ENCODE peak calls at places on chromosome 7, in five cellular contexts. I is GM12878; M is CD4-positive, CD25-positive, alpha-beta regulatory T cell; D is SJSA1; C is GM23338. V is an unnamed sample. For H3K4me1, the result is how much of the 10 kb centered on the place peaks cover.

GRCh38 chr7:74355091-74355490 is 65.9 kb downstream of the CLIP2 start:
- DNase-seq in M (no peak), D (peak), C (no peak), I (no peak), V (peak)

GRCh38 chr7:28754027-28754426 is 204.1 kb downstream of the TRIL start:
- DNase-seq in I (no peak), D (no peak), C (no peak), M (no peak), V (peak)

GRCh38 chr7:149284343-149284742 is 22.3 kb downstream of the ZNF783 start:
- DNase-seq in C (peak), M (peak), D (no peak), I (no peak), V (no peak)

GRCh38 chr7:134328900-134329299 is 12.2 kb upstream of the SLC35B4 start:
- DNase-seq in C (no peak), M (no peak), D (no peak), I (no peak), V (no peak)

GRCh38 chr7:75565129-75565528 is 73.0 kb downstream of the SPDYE5 start:
- DNase-seq in M (peak), D (peak), C (peak), I (no peak), V (peak)

GRCh38 chr7:44891372-44891771 is 6.0 kb upstream of the PURB start:
- DNase-seq in C (no peak), I (no peak), M (peak), D (no peak), V (no peak)

GRCh38 chr7:47714669-47715607 is 133.0 kb upstream of the TNS3 start:
- DNase-seq in C (no peak), I (peak), M (no peak), D (no peak), V (no peak)

GRCh38 chr7:117117172-117117571 is 163.9 kb downstream of the ST7 start:
- DNase-seq in D (no peak), I (no peak), C (no peak), M (no peak), V (no peak)

GRCh38 chr7:25862993-25863726 is 288.8 kb upstream of the NFE2L3 start:
- DNase-seq in M (no peak), D (no peak), C (no peak), I (no peak), V (no peak)

GRCh38 chr7:103307487-103308231 is 10.4 kb downstream of the PMPCB start:
- DNase-seq in I (no peak), D (peak), C (no peak), M (no peak), V (no peak)

GRCh38 chr7:44145969-44146897 is 5.1 kb upstream of the MYL7 start:
- DNase-seq in M (peak), D (no peak), C (peak), I (no peak), V (peak)

GRCh38 chr7:85010306-85010705 is 176.6 kb downstream of the SEMA3D start:
- DNase-seq in M (no peak), I (no peak), D (no peak), C (no peak), V (no peak)

GRCh38 chr7:79713281-79713680 is 259.8 kb upstream of the MAGI2 start:
- DNase-seq in C (no peak), I (no peak), M (no peak), D (no peak), V (no peak)

GRCh38 chr7:110522751-110523200 is 568.2 kb upstream of the LRRN3 start:
- DNase-seq in D (peak), C (peak), M (no peak), I (no peak), V (peak)

GRCh38 chr7:18221377-18222290 is 194.0 kb upstream of the PRPS1L1 start:
- DNase-seq in C (no peak), M (no peak), I (no peak), D (no peak), V (peak)

GRCh38 chr7:132240821-132241422 is 335.3 kb downstream of the PLXNA4 start:
- DNase-seq in M (no peak), C (no peak), D (no peak), I (no peak), V (no peak)

GRCh38 chr7:42972703-42973500 is 40.7 kb downstream of the MRPL32 start:
- DNase-seq in I (no peak), M (peak), C (peak), D (peak), V (peak)

GRCh38 chr7:16978358-16979244 is 96.8 kb upstream of the AGR3 start:
- DNase-seq in D (peak), I (no peak), C (peak), M (no peak), V (peak)

DNA sequence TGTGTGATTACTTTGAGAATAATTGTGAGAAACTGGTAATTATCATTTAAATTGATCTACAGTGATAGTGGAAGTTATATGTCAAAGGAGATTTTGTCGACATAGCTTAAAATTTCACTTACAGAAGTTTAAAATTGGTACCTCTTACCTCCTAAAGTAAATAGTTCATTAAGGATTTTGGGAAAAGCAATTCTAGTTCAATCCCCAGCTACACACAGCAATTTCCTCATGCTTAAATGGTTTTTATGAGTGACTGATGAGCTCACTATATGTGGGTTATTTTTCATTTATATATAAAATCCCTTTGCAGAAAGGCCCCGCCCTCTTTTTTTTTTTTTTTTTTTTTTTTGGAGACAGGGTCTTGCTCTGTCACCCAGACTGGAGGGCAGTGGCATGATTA is 12.7 kb downstream of the KMT2E start:
- DNase-seq in C (no peak), I (no peak), D (no peak), M (no peak), V (no peak)
- H3K4me1 ChIP-seq in C (under half), I (under half), D (under half), M (half or more), V (under half)

GRCh38 chr7:11191574-11192220 is 218.0 kb downstream of the PHF14 start:
- DNase-seq in C (peak), I (no peak), D (no peak), M (no peak), V (no peak)
- H3K4me1 ChIP-seq in C (under half), I (under half), D (under half), M (under half), V (under half)

GRCh38 chr7:37411444-37412034 is 37.1 kb downstream of the ELMO1 start:
- DNase-seq in D (no peak), M (peak), C (no peak), I (no peak), V (no peak)
- H3K4me1 ChIP-seq in D (under half), M (under half), C (under half), I (under half), V (under half)

DNA sequence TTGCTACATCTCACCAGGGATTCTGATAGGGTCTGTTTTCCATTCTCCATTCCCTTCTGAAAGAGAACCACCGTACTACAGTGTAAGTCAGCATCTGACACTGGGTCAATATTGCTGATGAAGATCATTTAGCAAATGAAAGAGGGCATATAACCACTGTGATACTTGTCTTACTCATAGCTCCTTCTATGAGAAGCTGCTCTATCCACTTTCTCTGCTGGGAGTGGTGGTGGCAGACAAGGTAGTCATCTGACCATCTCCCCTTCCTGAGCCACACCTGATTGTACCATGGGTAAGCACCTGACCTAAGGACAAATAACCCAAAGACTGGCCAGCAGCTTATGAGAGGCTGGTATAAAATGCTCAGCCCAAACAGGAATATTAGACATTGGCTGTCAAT is 220.4 kb downstream of the DOCK4 start:
- DNase-seq in C (no peak), D (no peak), I (no peak), M (no peak), V (no peak)
- H3K4me1 ChIP-seq in C (under half), D (under half), I (under half), M (under half), V (under half)

GRCh38 chr7:135930565-135931423 is 46.4 kb downstream of the MTPN start:
- DNase-seq in M (no peak), D (peak), C (peak), I (no peak), V (no peak)

GRCh38 chr7:135936497-135937217 is 40.5 kb downstream of the MTPN start:
- DNase-seq in D (no peak), M (no peak), I (no peak), C (no peak), V (no peak)

GRCh38 chr7:135933509-135934188 is 43.5 kb downstream of the MTPN start:
- DNase-seq in C (no peak), M (no peak), D (no peak), I (no peak), V (peak)

GRCh38 chr7:135938086-135938485 is 39.1 kb downstream of the MTPN start:
- DNase-seq in M (no peak), I (no peak), D (no peak), C (no peak), V (no peak)

GRCh38 chr7:135934651-135935050 is 42.5 kb downstream of the MTPN start:
- DNase-seq in C (no peak), D (no peak), I (no peak), M (no peak), V (no peak)
- H3K4me1 ChIP-seq in C (under half), D (under half), I (under half), M (under half), V (under half)